ENCODE peak calls at places on chromosomes 5 and 9, in four cellular contexts. I, Y, T and N are unnamed samples.

GRCh38 chr9:17987174-17987573 is 408.3 kb downstream of the SH3GL2 start:
- DNase-seq in I (no peak), Y (no peak), T (no peak), N (no peak)

GRCh38 chr9:37938121-37938906 is 34.4 kb upstream of the SLC25A51 start:
- DNase-seq in I (peak; percentile 47), Y (no peak), T (peak; percentile 77), N (no peak)

GRCh38 chr9:73370053-73370452 is 218.4 kb downstream of the ANXA1 start:
- DNase-seq in T (no peak), Y (no peak), I (no peak), N (no peak)

GRCh38 chr9:110048473-110048975 is 159.4 kb downstream of the C9orf152 start:
- DNase-seq in Y (peak; percentile 91), I (no peak), T (peak; percentile 90), N (peak; percentile 92)

GRCh38 chr9:135478858-135479468 is 619 bp upstream of the PPP1R26 start:
- DNase-seq in I (no peak), Y (no peak), T (peak; percentile 20), N (no peak)

GRCh38 chr9:124880501-124880900 is 18.6 kb downstream of the ARPC5L start:
- DNase-seq in T (no peak), I (no peak), Y (no peak), N (no peak)

GRCh38 chr9:131235480-131235851 is 40.8 kb downstream of the FAM78A start:
- DNase-seq in I (no peak), T (no peak), Y (no peak), N (no peak)

GRCh38 chr9:71690058-71690691 is 78.1 kb downstream of the CEMIP2 start:
- DNase-seq in Y (no peak), T (peak; percentile 14), I (no peak), N (no peak)

GRCh38 chr5:125274938-125275759 is 528.7 kb upstream of the ZNF608 start:
- DNase-seq in Y (no peak), I (no peak), T (no peak), N (no peak)

GRCh38 chr5:1663186-1663585 is 136.5 kb downstream of the MRPL36 start:
- DNase-seq in T (no peak), Y (no peak), I (no peak), N (no peak)

GRCh38 chr9:98087420-98088354 is 31.2 kb downstream of the NANS start:
- DNase-seq in Y (peak; percentile 77), I (no peak), T (peak; percentile 81), N (peak; percentile 77)

GRCh38 chr5:115342593-115343377 is 46.3 kb upstream of the CCDC112 start:
- DNase-seq in Y (no peak), I (no peak), T (peak; percentile 37), N (no peak)

GRCh38 chr9:136438548-136438908 is 1.1 kb downstream of the INPP5E start:
- DNase-seq in T (peak; percentile 26), Y (peak; percentile 39), I (no peak), N (peak; percentile 54)

GRCh38 chr9:22457448-22457847 is 10.8 kb downstream of the DMRTA1 start:
- DNase-seq in I (no peak), Y (no peak), T (no peak), N (no peak)

GRCh38 chr9:112462855-112463254 is 23.8 kb upstream of the KIAA1958 start:
- DNase-seq in I (no peak), Y (no peak), T (no peak), N (no peak)

GRCh38 chr5:142095035-142095434 is 13.5 kb upstream of the NDFIP1 start:
- DNase-seq in I (no peak), Y (no peak), T (no peak), N (no peak)

GRCh38 chr5:32711693-32712462 is 757 bp downstream of the NPR3 start:
- DNase-seq in T (peak; percentile 27), I (no peak), Y (peak; percentile 28), N (peak; percentile 45)

GRCh38 chr5:80406980-80407734 is 707 bp upstream of the ZFYVE16 start:
- DNase-seq in Y (no peak), I (no peak), T (peak; percentile 40), N (no peak)

GRCh38 chr9:89433826-89434225 is 64.1 kb downstream of the SEMA4D start:
- DNase-seq in I (peak; percentile 39), Y (no peak), T (peak; percentile 30), N (no peak)

GRCh38 chr9:135887585-135888050 is 19.7 kb downstream of the CAMSAP1 start:
- DNase-seq in T (no peak), Y (peak; percentile 47), I (no peak), N (peak; percentile 38)

GRCh38 chr5:14200312-14200990 is 57.3 kb downstream of the TRIO start:
- DNase-seq in Y (no peak), T (no peak), I (no peak), N (no peak)

GRCh38 chr5:137096149-137097103 is 402.7 kb downstream of the SPOCK1 start:
- DNase-seq in T (no peak), Y (no peak), I (no peak), N (no peak)

DNA sequence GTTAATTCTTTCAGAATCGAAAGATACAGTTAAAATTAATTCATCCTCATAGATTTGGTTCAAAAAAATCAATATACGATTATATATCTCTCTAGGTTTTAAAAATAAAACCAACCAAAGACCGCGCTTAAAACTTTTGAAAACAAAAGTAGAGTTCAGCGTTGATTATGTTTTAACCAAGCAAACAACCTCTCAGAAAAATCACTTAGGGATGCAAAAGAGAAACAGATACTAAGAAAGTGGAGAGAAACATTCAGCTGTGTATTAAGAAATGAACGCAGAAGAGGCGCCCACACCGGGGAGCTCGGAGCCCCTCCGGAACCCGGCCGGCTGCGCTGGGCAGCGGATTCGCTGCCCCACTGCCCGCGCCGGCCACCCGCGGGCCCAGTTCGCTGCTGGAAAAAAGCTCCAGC is 1.4 kb downstream of the PITX1 start:
- DNase-seq in T (no peak), I (no peak), Y (no peak), N (no peak)
- TF ChIP-seq CTCF in T (no peak), I (no peak), Y (no peak), N (no peak)

GRCh38 chr5:157497875-157498611 is 38.0 kb downstream of the NIPAL4 start:
- DNase-seq in I (no peak), Y (no peak), T (peak; percentile 33), N (no peak)

GRCh38 chr5:157496847-157497246 is 36.8 kb downstream of the NIPAL4 start:
- DNase-seq in I (no peak), T (no peak), Y (no peak), N (no peak)

GRCh38 chr5:157491471-157491870 is 31.5 kb downstream of the NIPAL4 start:
- DNase-seq in Y (no peak), T (no peak), I (no peak), N (no peak)

GRCh38 chr5:157492886-157493285 is 32.9 kb downstream of the NIPAL4 start:
- DNase-seq in Y (no peak), T (no peak), I (no peak), N (no peak)

GRCh38 chr5:157494178-157494830 is 34.3 kb downstream of the NIPAL4 start:
- DNase-seq in Y (no peak), T (no peak), I (no peak), N (no peak)
- TF ChIP-seq CTCF in Y (no peak), T (no peak), I (no peak), N (no peak)

DNA sequence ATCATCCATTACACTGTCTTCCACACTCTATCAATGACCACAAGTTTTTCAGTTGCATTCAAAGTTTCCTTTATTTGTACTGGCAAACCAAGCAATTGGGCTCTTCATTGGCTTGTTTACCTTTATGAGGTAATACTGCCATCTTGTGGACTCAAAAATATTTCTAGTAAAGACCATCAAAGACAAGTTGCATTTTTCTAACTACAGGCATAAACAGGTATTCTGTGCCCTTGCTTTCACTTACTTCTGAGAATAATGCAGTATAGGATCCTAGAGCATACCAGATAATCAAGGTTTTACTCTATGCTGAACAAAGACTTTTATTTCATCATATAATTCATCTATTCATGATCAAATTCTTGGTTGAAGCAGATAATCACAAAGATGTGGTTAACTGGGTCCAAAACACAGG is 173.7 kb upstream of the POU5F2 start:
- DNase-seq in Y (no peak), T (peak; percentile 77), I (no peak), N (no peak)
- TF ChIP-seq CTCF in Y (peak; percentile 47), T (peak; percentile 42), I (peak; percentile 50), N (peak; percentile 63)

GRCh38 chr5:175460560-175460959 is 16.6 kb upstream of the DRD1 start:
- DNase-seq in I (no peak), T (no peak), Y (no peak), N (no peak)

GRCh38 chr5:175461370-175461769 is 17.0 kb upstream of the SFXN1 start:
- DNase-seq in Y (no peak), I (no peak), T (no peak), N (no peak)

GRCh38 chr5:175457466-175457865 is 13.5 kb upstream of the DRD1 start:
- DNase-seq in T (no peak), I (no peak), Y (no peak), N (no peak)

GRCh38 chr5:175456105-175456504 is 12.1 kb upstream of the DRD1 start:
- DNase-seq in Y (no peak), I (no peak), T (no peak), N (no peak)

DNA sequence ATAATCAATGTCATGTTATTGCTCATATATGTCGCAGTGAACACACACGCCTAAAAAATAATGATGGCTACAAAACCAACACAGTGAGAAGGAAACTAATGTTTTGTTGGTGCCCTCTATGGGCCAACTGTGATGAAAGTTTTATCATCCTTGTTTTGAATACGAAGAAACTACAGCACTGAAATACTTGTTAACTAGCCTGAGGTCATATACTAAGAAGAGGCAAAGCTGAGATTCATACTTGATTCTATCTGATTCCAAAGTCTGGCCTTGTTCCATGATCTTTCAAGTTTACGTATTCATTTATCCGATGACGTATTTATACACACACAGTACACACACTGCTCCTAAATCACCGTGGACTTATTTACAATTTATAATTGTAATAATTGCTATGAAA is 16.1 kb upstream of the DRD1 start:
- DNase-seq in T (peak; percentile 21), I (no peak), Y (no peak), N (no peak)
- TF ChIP-seq CTCF in T (peak; percentile 48), I (peak; percentile 40), Y (peak; percentile 47), N (no peak)

DNA sequence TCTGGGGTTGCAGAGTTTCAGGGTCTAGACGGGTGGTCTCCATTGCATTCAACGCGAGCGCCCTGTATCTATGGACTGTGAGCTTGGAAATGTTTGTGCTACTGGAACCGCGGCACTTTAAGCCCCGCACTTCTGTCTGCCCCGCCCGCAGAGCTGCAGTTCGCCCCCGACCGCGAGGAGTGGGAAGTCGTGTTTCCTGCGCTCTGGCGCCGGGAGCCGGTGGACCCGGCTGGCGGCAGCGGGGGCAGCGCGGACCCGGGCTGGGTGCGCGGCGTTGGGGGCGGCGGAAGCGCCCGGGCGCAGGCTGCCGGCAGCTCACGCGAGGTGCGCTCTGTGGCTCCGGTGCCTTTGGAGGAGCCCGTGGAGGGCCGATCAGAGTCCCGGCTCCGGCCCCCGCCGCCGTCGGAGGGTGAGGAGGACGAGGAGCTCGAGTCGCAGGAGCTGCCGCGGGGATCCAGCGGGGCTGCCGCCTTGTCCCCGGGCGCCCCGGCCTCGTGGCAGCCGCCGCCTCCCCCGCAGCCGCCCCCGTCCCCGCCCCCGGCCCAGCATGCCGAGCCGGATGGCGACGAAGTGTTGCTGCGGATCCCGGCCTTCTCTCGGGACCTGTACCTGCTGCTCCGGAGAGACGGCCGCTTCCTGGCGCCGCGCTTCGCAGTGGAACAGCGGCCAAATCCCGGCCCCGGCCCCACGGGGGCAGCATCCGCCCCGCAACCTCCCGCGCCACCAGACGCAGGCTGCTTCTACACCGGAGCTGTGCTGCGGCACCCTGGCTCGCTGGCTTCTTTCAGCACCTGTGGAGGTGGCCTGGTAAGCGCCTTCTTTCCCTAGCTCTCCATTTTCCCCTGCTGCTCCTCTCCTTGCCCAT is 1.1 kb downstream of the ADAMTS19 start:
- DNase-seq in I (no peak), T (peak; percentile 36), Y (peak; percentile 31), N (peak; percentile 88)
- TF ChIP-seq CTCF in I (peak; percentile 49), T (peak; percentile 51), Y (peak; percentile 46), N (peak; percentile 70)